ENCODE peak calls at places on chromosome X, in four cellular contexts. H, B, O and E are unnamed samples.

GRCh38 chrX:20284992-20285391 is 18.3 kb upstream of the RPS6KA3 start:
- DNase-seq in O (no peak), B (no peak), H (no peak), E (no peak)

GRCh38 chrX:23380581-23380980 is 45.9 kb downstream of the PTCHD1 start:
- DNase-seq in H (no peak), B (no peak), O (no peak), E (no peak)

GRCh38 chrX:109974906-109975655 is 27.8 kb upstream of the TMEM164 start:
- DNase-seq in B (no peak), O (no peak), H (no peak), E (no peak)

GRCh38 chrX:132592880-132593279 is 104.0 kb upstream of the MBNL3 start:
- DNase-seq in O (no peak), B (no peak), H (peak; percentile 14), E (no peak)

GRCh38 chrX:81120936-81121351 is 80.8 kb downstream of the HMGN5 start:
- DNase-seq in B (peak; percentile 14), O (no peak), H (peak; percentile 34), E (no peak)

GRCh38 chrX:37871626-37872302 is 24.4 kb upstream of the DYNLT3 start:
- DNase-seq in B (no peak), H (peak; percentile 42), O (no peak), E (peak; percentile 3)

GRCh38 chrX:74451450-74452198 is 30.3 kb downstream of the SLC16A2 start:
- DNase-seq in B (no peak), O (no peak), H (no peak), E (no peak)

GRCh38 chrX:16966745-16967144 is 20.3 kb downstream of the REPS2 start:
- DNase-seq in H (no peak), O (no peak), B (no peak), E (no peak)

GRCh38 chrX:18701621-18702361 is 5.7 kb upstream of the PPEF1 start:
- DNase-seq in B (no peak), H (peak; percentile 29), O (no peak), E (no peak)

DNA sequence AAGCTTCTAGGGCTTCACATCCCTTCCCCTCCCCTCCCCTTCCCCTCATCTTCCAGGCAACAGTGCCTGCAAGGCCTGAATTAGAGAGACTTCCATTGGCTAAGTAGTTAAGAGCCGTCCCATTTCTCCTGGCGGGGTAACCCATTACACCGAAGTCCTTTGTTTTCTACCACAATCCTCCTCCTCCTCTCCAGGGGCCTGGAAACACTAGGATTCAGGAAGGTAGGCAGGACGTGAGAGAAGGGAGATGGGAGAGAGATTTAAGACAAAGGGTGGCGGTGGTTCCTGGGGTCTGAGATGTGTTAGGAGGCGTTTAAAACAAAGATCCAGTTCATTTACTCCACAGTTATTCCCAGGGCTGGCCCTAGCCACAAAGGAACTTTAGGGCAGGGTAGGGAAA is 28.0 kb downstream of the NYX start:
- DNase-seq in B (no peak), H (no peak), O (no peak), E (no peak)
- H3K4me3 ChIP-seq in B (no peak overlapping the region), H (no peak overlapping the region), O (no peak overlapping the region), E (no peak overlapping the region)

GRCh38 chrX:115360220-115360781 is 70.8 kb downstream of the LUZP4 start:
- DNase-seq in H (no peak), B (no peak), O (no peak), E (no peak)

GRCh38 chrX:115356369-115356768 is 66.9 kb downstream of the LUZP4 start:
- DNase-seq in O (no peak), H (no peak), B (no peak), E (no peak)

GRCh38 chrX:115362334-115363095 is 73.0 kb downstream of the LUZP4 start:
- DNase-seq in O (no peak), B (no peak), H (no peak), E (no peak)

DNA sequence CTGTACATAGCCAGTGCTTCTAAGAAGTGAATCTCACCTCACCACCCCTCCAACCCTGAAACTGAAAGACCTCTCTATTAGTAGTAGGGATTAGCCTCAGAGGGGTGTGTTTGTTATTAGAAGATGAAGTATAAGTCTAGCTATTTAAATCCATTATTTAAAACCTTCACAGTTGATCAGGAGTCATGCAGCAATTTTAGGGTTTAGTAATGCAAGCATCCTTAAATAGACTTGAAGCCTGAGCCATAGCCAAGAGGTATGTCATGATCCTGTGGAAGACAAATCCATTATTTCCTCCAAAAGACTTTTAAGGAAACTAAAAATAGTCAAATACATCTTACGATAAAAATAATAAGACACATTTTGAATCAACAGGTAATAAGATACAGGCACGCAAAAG is 67.8 kb downstream of the LUZP4 start:
- DNase-seq in B (no peak), H (no peak), O (no peak), E (no peak)
- H3K27ac ChIP-seq in B (no peak overlapping the region), H (no peak overlapping the region), O (no peak overlapping the region), E (peak overlapping the region; percentile 80)

DNA sequence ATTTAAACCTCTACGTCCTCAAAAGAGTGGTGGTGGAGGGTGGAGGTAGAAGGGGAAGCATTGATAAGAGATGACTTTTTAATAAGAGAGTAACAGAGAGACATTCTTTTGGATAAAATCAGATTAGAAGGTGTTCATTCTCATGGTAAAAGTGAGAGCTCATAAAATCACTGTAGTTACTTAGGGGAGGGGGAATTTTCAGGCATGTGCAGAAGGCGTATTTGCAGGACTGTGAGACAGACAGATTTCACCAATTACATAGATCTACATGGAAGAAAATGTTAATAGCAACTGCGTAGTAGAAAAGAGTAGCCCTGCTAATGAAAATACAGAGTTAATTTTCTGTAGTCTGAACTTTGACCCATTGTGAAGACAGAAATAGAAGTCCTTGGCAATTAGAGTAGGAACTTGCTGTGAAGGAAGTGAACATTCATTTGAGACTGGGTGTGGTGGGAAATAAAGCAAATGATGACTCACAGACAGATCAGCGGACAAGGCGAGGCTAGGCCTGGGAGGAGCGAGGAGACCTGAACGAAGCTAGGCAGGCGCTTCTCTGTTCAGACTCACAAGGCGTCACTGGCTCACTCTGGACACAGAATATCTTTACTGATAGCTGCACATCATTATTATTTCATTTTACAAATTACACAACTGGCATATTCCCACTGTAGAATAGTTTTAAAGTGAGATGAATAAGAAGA is 57.2 kb upstream of the FAM9C start:
- DNase-seq in O (no peak), H (peak; percentile 77), B (no peak), E (peak; percentile 21)
- H3K4me3 ChIP-seq in O (no peak overlapping the region), H (no peak overlapping the region), B (no peak overlapping the region), E (no peak overlapping the region)

GRCh38 chrX:154115071-154115470 is 17.6 kb upstream of the MECP2 start:
- DNase-seq in O (no peak), H (no peak), B (no peak), E (no peak)

GRCh38 chrX:154116514-154116913 is 19.0 kb upstream of the MECP2 start:
- DNase-seq in H (no peak), B (no peak), O (no peak), E (no peak)

GRCh38 chrX:154113729-154114128 is 16.2 kb upstream of the MECP2 start:
- DNase-seq in B (no peak), O (no peak), H (no peak), E (no peak)

GRCh38 chrX:154115750-154116149 is 18.2 kb upstream of the MECP2 start:
- DNase-seq in H (no peak), O (no peak), B (no peak), E (no peak)

GRCh38 chrX:154114652-154115051 is 17.1 kb upstream of the MECP2 start:
- DNase-seq in H (no peak), B (no peak), O (no peak), E (no peak)
- H3K27ac ChIP-seq in H (no peak overlapping the region), B (no peak overlapping the region), O (no peak overlapping the region), E (no peak overlapping the region)

GRCh38 chrX:42783456-42783855 is 5.5 kb upstream of the PPP1R2C start:
- DNase-seq in H (no peak), B (no peak), O (no peak), E (no peak)
- H3K4me3 ChIP-seq in H (no peak overlapping the region), B (no peak overlapping the region), O (no peak overlapping the region), E (no peak overlapping the region)

DNA sequence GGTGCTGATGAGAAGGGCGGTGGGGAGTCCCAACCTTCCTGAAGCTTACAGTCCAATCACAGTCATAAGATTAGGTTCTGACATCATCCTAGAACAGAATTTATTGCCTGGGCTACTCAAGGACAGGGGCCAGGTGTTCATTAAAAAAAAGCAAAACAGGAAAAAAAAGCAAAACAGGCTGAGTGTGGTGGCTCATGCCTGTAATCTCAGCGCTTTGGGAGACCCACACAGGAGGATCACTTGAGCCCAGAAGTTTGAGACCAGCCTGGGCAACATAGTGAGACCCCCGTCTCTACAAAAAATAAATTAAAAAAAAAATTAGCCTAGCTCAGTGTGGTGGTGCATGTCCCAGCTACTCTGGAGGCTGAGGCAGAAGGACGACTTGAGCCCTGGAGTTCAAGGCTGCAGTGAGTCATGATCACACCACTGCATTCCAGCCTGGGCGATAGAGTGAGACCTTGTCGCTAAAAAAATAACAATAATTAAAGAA is 3.0 kb downstream of the RAB9A start:
- DNase-seq in H (peak; percentile 26), B (no peak), O (no peak), E (no peak)
- H3K27ac ChIP-seq in H (no peak overlapping the region), B (no peak overlapping the region), O (no peak overlapping the region), E (no peak overlapping the region)

GRCh38 chrX:107272431-107272921 is 66.1 kb downstream of the DNAAF6 start:
- DNase-seq in H (peak; percentile 13), B (no peak), O (no peak), E (no peak)
- H3K4me3 ChIP-seq in H (no peak overlapping the region), B (no peak overlapping the region), O (no peak overlapping the region), E (no peak overlapping the region)

GRCh38 chrX:119398587-119398973 is 556 bp upstream of the SLC25A43 start:
- DNase-seq in B (no peak), H (no peak), O (no peak), E (no peak)
- H3K27ac ChIP-seq in B (no peak overlapping the region), H (no peak overlapping the region), O (peak overlapping the region; percentile 62), E (peak overlapping the region; percentile 81)

DNA sequence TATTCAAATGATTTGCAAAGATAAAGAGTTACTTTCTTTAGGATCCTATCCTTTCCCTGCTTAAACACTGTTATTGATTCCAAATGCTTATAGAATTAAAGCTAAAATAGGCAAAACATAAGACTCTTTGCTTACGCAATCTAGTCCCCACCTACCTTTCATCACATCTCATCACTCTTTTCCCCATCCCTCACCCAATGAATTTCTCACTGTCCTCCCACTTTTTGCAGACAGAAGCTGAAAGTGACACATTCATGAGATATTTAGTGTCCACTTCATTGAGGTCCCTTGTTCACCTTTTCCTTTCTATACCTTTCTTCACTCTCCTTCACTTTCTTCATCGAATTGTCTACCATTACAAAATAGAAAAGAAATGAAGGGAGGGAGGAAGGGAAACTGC is 424 bp downstream of the SATL1 start:
- DNase-seq in B (no peak), H (no peak), O (no peak), E (no peak)
- H3K4me3 ChIP-seq in B (peak overlapping the region; percentile 87), H (no peak overlapping the region), O (no peak overlapping the region), E (peak overlapping the region; percentile 80)